ENCODE peak calls at places on chromosomes 3 and 15, in four cellular contexts. One of them, this sample, is unnamed.

GRCh38 chr3:99850608-99851007 is 32.9 kb downstream of the CMSS1 start:
- DNase-seq in IMR-90: no peak
- DNase-seq in H1: no peak
- DNase-seq in mesenchymal stem cell: no peak
- DNase-seq in this sample: no peak

GRCh38 chr3:122975163-122975923 is 52.2 kb downstream of the SEMA5B start:
- DNase-seq in IMR-90: peak; percentile 55
- DNase-seq in H1: no peak
- DNase-seq in mesenchymal stem cell: peak; percentile 67
- DNase-seq in this sample: peak; percentile 95

GRCh38 chr15:39156166-39156565 is 424.7 kb upstream of the THBS1 start:
- DNase-seq in IMR-90: no peak
- DNase-seq in H1: no peak
- DNase-seq in mesenchymal stem cell: peak; percentile 59
- DNase-seq in this sample: no peak

GRCh38 chr3:143482106-143483088 is 362.8 kb downstream of the CHST2 start:
- DNase-seq in IMR-90: no peak
- DNase-seq in H1: no peak
- DNase-seq in mesenchymal stem cell: no peak
- DNase-seq in this sample: no peak

GRCh38 chr15:71716990-71717389 is 93.4 kb upstream of the NR2E3 start:
- DNase-seq in IMR-90: peak; percentile 73
- DNase-seq in H1: no peak
- DNase-seq in mesenchymal stem cell: peak; percentile 50
- DNase-seq in this sample: no peak

GRCh38 chr3:32947466-32948238 is 3.8 kb upstream of the CCR4 start:
- DNase-seq in IMR-90: peak; percentile 75
- DNase-seq in H1: peak; percentile 99
- DNase-seq in mesenchymal stem cell: peak; percentile 80
- DNase-seq in this sample: peak; percentile 90

GRCh38 chr3:186095584-186096061 is 13.3 kb downstream of the ETV5 start:
- DNase-seq in IMR-90: no peak
- DNase-seq in H1: no peak
- DNase-seq in mesenchymal stem cell: no peak
- DNase-seq in this sample: no peak

GRCh38 chr15:30992073-30992363 is 590 bp upstream of the MTMR10 start:
- DNase-seq in IMR-90: no peak
- DNase-seq in H1: no peak
- DNase-seq in mesenchymal stem cell: no peak
- DNase-seq in this sample: no peak

GRCh38 chr3:28068342-28068741 is 173.1 kb upstream of the CMC1 start:
- DNase-seq in IMR-90: no peak
- DNase-seq in H1: no peak
- DNase-seq in mesenchymal stem cell: no peak
- DNase-seq in this sample: no peak

GRCh38 chr3:42488687-42489086 is 13.8 kb upstream of the VIPR1 start:
- DNase-seq in IMR-90: no peak
- DNase-seq in H1: no peak
- DNase-seq in mesenchymal stem cell: no peak
- DNase-seq in this sample: no peak

GRCh38 chr3:37712387-37712786 is 149.3 kb upstream of the CTDSPL start:
- DNase-seq in IMR-90: no peak
- DNase-seq in H1: no peak
- DNase-seq in mesenchymal stem cell: no peak
- DNase-seq in this sample: no peak

GRCh38 chr3:127786358-127787070 is 35.8 kb downstream of the MGLL start:
- DNase-seq in IMR-90: peak; percentile 62
- DNase-seq in H1: no peak
- DNase-seq in mesenchymal stem cell: no peak
- DNase-seq in this sample: no peak

GRCh38 chr3:40211579-40211978 is 97.9 kb upstream of the EIF1B start:
- DNase-seq in IMR-90: no peak
- DNase-seq in H1: no peak
- DNase-seq in mesenchymal stem cell: no peak
- DNase-seq in this sample: no peak

GRCh38 chr15:92968926-92969664 is 69.0 kb downstream of the CHD2 start:
- DNase-seq in IMR-90: no peak
- DNase-seq in H1: no peak
- DNase-seq in mesenchymal stem cell: peak; percentile 15
- DNase-seq in this sample: no peak

GRCh38 chr3:123469323-123469995 is 20.6 kb upstream of the ADCY5 start:
- DNase-seq in IMR-90: no peak
- DNase-seq in H1: no peak
- DNase-seq in mesenchymal stem cell: no peak
- DNase-seq in this sample: no peak

GRCh38 chr15:40595773-40596172 is 1.7 kb downstream of the KNL1 start:
- DNase-seq in IMR-90: no peak
- DNase-seq in H1: no peak
- DNase-seq in mesenchymal stem cell: no peak
- DNase-seq in this sample: no peak

GRCh38 chr15:75104804-75105557 is 81.6 kb downstream of the PPCDC start:
- DNase-seq in IMR-90: peak; percentile 83
- DNase-seq in H1: no peak
- DNase-seq in mesenchymal stem cell: peak; percentile 95
- DNase-seq in this sample: peak; percentile 49

GRCh38 chr3:55373413-55373812 is 113.7 kb downstream of the WNT5A start:
- DNase-seq in IMR-90: no peak
- DNase-seq in H1: no peak
- DNase-seq in mesenchymal stem cell: no peak
- DNase-seq in this sample: no peak

GRCh38 chr3:15064835-15065549 is at the start of gene MRPS25:
- DNase-seq in IMR-90: peak; percentile 92
- DNase-seq in H1: peak; percentile 86
- DNase-seq in mesenchymal stem cell: peak; percentile 93
- DNase-seq in this sample: peak; percentile 95
- H2BK15ac ChIP-seq in IMR-90: no peak within 1 kb of the TSS
- H2BK15ac ChIP-seq in H1: no peak within 1 kb of the TSS
- H2BK15ac ChIP-seq in mesenchymal stem cell: no peak within 1 kb of the TSS
- H2BK15ac ChIP-seq in this sample: no peak within 1 kb of the TSS

DNA sequence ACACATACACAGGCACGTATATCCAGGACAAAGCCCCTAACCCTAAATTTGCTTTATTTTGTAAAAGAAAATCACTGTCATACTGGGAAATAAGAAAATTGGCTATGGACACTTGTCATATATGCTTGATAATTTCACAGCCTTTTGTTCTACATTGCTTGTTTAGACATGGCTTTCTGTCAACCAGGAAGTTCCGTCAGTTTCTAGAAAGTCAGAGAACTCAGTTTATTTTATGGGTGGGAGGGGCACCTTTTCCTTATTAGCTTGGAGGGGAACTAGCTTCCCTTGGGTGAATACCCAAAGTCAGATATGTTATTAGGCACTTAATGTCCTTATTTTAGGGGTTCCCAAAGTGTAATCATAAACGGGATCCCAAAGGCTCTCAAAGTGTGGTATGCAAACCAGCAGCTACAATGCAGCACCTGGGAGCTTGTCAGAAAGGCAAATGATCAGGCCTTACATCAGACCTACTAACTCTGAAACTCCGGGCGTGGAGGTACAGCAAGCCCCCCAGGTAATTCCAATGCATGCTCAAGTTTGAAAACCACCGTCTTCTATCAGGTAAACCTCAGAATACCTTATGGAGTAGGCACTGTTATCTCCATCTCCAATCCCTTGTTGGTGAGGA is 50.1 kb downstream of the CADPS start:
- DNase-seq in IMR-90: no peak
- DNase-seq in H1: no peak
- DNase-seq in mesenchymal stem cell: no peak
- DNase-seq in this sample: no peak
- H3K4me2 ChIP-seq in IMR-90: no peak overlapping the region
- H3K4me2 ChIP-seq in H1: no peak overlapping the region
- H3K4me2 ChIP-seq in mesenchymal stem cell: no peak overlapping the region
- H3K4me2 ChIP-seq in this sample: no peak overlapping the region

GRCh38 chr3:113214227-113214626 is 2.9 kb downstream of the BOC start:
- DNase-seq in IMR-90: no peak
- DNase-seq in H1: no peak
- DNase-seq in mesenchymal stem cell: no peak
- DNase-seq in this sample: no peak

GRCh38 chr3:113212155-113212844 is 943 bp downstream of the BOC start:
- DNase-seq in IMR-90: no peak
- DNase-seq in H1: peak; percentile 75
- DNase-seq in mesenchymal stem cell: peak; percentile 58
- DNase-seq in this sample: peak; percentile 29

GRCh38 chr3:113212845-113213375 is 1.6 kb downstream of the BOC start:
- DNase-seq in IMR-90: no peak
- DNase-seq in H1: no peak
- DNase-seq in mesenchymal stem cell: no peak
- DNase-seq in this sample: no peak

GRCh38 chr3:113210608-113211369 is 568 bp upstream of the BOC start:
- DNase-seq in IMR-90: no peak
- DNase-seq in H1: peak; percentile 65
- DNase-seq in mesenchymal stem cell: peak; percentile 50
- DNase-seq in this sample: peak; percentile 45

GRCh38 chr3:113211370-113212154 is at the start of gene BOC:
- DNase-seq in IMR-90: peak; percentile 68
- DNase-seq in H1: no peak
- DNase-seq in mesenchymal stem cell: peak; percentile 79
- DNase-seq in this sample: peak; percentile 79
- H3K27me3 ChIP-seq in IMR-90: no peaks in the 10 kb centered on the region
- H3K27me3 ChIP-seq in H1: peaks cover 10% of the 10 kb centered on the region
- H3K27me3 ChIP-seq in mesenchymal stem cell: no peaks in the 10 kb centered on the region
- H3K27me3 ChIP-seq in this sample: peaks cover 6% of the 10 kb centered on the region

DNA sequence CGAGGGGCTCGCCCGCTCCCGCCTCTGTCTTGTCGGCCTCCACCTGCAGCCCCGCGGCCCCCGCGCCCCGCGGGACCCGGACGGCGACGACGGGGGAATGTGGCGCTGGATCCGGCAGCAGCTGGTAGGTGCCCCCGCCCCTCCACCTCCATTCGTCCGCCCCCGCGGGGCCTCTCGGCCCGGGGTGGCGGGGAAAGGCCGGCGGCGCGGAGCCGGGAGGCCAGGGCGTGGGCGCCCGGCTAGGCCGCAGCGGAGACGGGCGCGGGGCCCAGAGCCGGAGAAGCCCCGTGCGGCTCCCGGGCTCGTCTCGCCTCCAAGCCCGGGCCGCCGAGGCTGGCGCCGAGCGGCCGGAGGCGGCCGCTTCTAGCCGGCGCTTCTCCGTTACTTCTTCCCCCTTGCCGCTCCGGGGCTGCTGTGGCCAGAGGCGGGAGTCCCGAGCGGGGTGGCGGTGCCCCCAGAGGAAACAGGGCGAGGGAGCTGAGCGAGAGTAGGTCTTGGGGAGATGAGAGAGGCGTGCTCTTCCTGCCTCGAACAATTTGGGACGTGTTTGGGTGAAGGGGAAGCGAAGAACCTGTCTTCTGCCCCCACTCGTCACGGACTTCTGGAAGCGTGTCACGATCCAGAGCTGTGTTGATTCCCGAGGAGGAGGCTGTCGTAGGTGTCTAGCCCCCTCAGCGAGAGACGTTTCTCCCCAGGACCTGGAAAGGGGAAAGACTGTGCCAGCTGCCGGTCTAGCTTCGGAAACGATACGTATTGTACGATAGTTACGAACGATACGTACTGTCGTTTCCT is 555 bp downstream of the ATP11B start:
- DNase-seq in IMR-90: peak; percentile 37
- DNase-seq in H1: peak; percentile 77
- DNase-seq in mesenchymal stem cell: peak; percentile 65
- DNase-seq in this sample: peak; percentile 68
- H2BK15ac ChIP-seq in IMR-90: no peak overlapping the region
- H2BK15ac ChIP-seq in H1: no peak overlapping the region
- H2BK15ac ChIP-seq in mesenchymal stem cell: peak overlapping the region; percentile 74
- H2BK15ac ChIP-seq in this sample: no peak overlapping the region

This sample was measured in mesendoderm.